ENCODE peak calls at places on chromosomes 12 and 14, in six cellular contexts. One of them, this sample, is unnamed.

GRCh38 chr14:39374846-39375245 is 57.4 kb downstream of the FBXO33 start:
- DNase-seq in A549: no peak
- DNase-seq in CD4-positive, alpha-beta T cell: no peak
- DNase-seq in neural crest cell: no peak
- DNase-seq in GM20000: no peak
- DNase-seq in heart left ventricle: no peak
- DNase-seq in this sample: no peak

GRCh38 chr14:20606190-20606901 is 15.2 kb upstream of the RNASE12 start:
- DNase-seq in GM20000: peak
- DNase-seq in neural crest cell: no peak
- DNase-seq in CD4-positive, alpha-beta T cell: no peak
- DNase-seq in A549: peak
- DNase-seq in heart left ventricle: peak
- DNase-seq in this sample: no peak

GRCh38 chr14:26204362-26204953 is 393.4 kb downstream of the NOVA1 start:
- DNase-seq in A549: no peak
- DNase-seq in GM20000: no peak
- DNase-seq in neural crest cell: peak
- DNase-seq in heart left ventricle: no peak
- DNase-seq in CD4-positive, alpha-beta T cell: no peak
- DNase-seq in this sample: no peak

GRCh38 chr12:47141459-47141858 is 61.7 kb upstream of the AMIGO2 start:
- DNase-seq in heart left ventricle: no peak
- DNase-seq in A549: no peak
- DNase-seq in GM20000: no peak
- DNase-seq in CD4-positive, alpha-beta T cell: no peak
- DNase-seq in neural crest cell: no peak
- DNase-seq in this sample: no peak

GRCh38 chr12:133080619-133081407 is at the start of gene ZNF140:
- DNase-seq in neural crest cell: no peak
- DNase-seq in CD4-positive, alpha-beta T cell: peak
- DNase-seq in GM20000: peak
- DNase-seq in heart left ventricle: peak
- DNase-seq in A549: peak
- DNase-seq in this sample: peak

GRCh38 chr12:46459881-46460545 is 87.4 kb upstream of the SLC38A2 start:
- DNase-seq in A549: no peak
- DNase-seq in CD4-positive, alpha-beta T cell: peak
- DNase-seq in neural crest cell: no peak
- DNase-seq in heart left ventricle: no peak
- DNase-seq in GM20000: no peak
- DNase-seq in this sample: no peak

GRCh38 chr12:17239874-17240273 is 633.9 kb upstream of the LMO3 start:
- DNase-seq in GM20000: no peak
- DNase-seq in CD4-positive, alpha-beta T cell: no peak
- DNase-seq in heart left ventricle: no peak
- DNase-seq in neural crest cell: no peak
- DNase-seq in A549: no peak
- DNase-seq in this sample: no peak

GRCh38 chr14:29028973-29029582 is 262.5 kb downstream of the FOXG1 start:
- DNase-seq in CD4-positive, alpha-beta T cell: no peak
- DNase-seq in neural crest cell: no peak
- DNase-seq in heart left ventricle: no peak
- DNase-seq in GM20000: no peak
- DNase-seq in A549: peak
- DNase-seq in this sample: no peak

GRCh38 chr14:22979748-22980392 is 2.5 kb downstream of the AJUBA start:
- DNase-seq in heart left ventricle: no peak
- DNase-seq in A549: peak
- DNase-seq in CD4-positive, alpha-beta T cell: no peak
- DNase-seq in neural crest cell: no peak
- DNase-seq in GM20000: no peak
- DNase-seq in this sample: no peak

GRCh38 chr14:95885866-95886265 is 9.2 kb downstream of the TUNAR start:
- DNase-seq in A549: no peak
- DNase-seq in heart left ventricle: no peak
- DNase-seq in neural crest cell: no peak
- DNase-seq in GM20000: no peak
- DNase-seq in CD4-positive, alpha-beta T cell: no peak
- DNase-seq in this sample: no peak

GRCh38 chr12:76706761-76707160 is 57.2 kb upstream of the ZDHHC17 start:
- DNase-seq in neural crest cell: no peak
- DNase-seq in heart left ventricle: no peak
- DNase-seq in A549: no peak
- DNase-seq in CD4-positive, alpha-beta T cell: no peak
- DNase-seq in GM20000: no peak
- DNase-seq in this sample: no peak

GRCh38 chr14:75437201-75438143 is 9.7 kb downstream of the JDP2 start:
- DNase-seq in neural crest cell: no peak
- DNase-seq in heart left ventricle: no peak
- DNase-seq in A549: no peak
- DNase-seq in GM20000: no peak
- DNase-seq in CD4-positive, alpha-beta T cell: no peak
- DNase-seq in this sample: no peak

GRCh38 chr12:130169256-130169655 is 7.0 kb downstream of the FZD10 start:
- DNase-seq in GM20000: no peak
- DNase-seq in neural crest cell: no peak
- DNase-seq in A549: no peak
- DNase-seq in heart left ventricle: no peak
- DNase-seq in CD4-positive, alpha-beta T cell: no peak
- DNase-seq in this sample: no peak

GRCh38 chr12:6832125-6832524 is 3.9 kb downstream of the P3H3 start:
- DNase-seq in GM20000: no peak
- DNase-seq in CD4-positive, alpha-beta T cell: no peak
- DNase-seq in A549: no peak
- DNase-seq in heart left ventricle: peak
- DNase-seq in neural crest cell: no peak
- DNase-seq in this sample: no peak

GRCh38 chr14:23356036-23356435 is 3.3 kb upstream of the SLC22A17 start:
- DNase-seq in CD4-positive, alpha-beta T cell: no peak
- DNase-seq in GM20000: no peak
- DNase-seq in A549: no peak
- DNase-seq in heart left ventricle: no peak
- DNase-seq in neural crest cell: no peak
- DNase-seq in this sample: no peak

GRCh38 chr12:26195250-26195640 is at the start of gene SSPN:
- DNase-seq in GM20000: peak
- DNase-seq in neural crest cell: peak
- DNase-seq in heart left ventricle: peak
- DNase-seq in A549: peak
- DNase-seq in CD4-positive, alpha-beta T cell: no peak
- DNase-seq in this sample: no peak

GRCh38 chr12:153080-153746 is 60.7 kb downstream of the SLC6A12 start:
- DNase-seq in GM20000: peak
- DNase-seq in CD4-positive, alpha-beta T cell: peak
- DNase-seq in heart left ventricle: no peak
- DNase-seq in neural crest cell: peak
- DNase-seq in A549: peak
- DNase-seq in this sample: peak

GRCh38 chr14:101235042-101235871 is 326.0 kb upstream of the DIO3 start:
- DNase-seq in CD4-positive, alpha-beta T cell: no peak
- DNase-seq in neural crest cell: peak
- DNase-seq in GM20000: peak
- DNase-seq in heart left ventricle: no peak
- DNase-seq in A549: peak
- DNase-seq in this sample: no peak

GRCh38 chr12:25301798-25302197 is 51.1 kb upstream of the KRAS start:
- DNase-seq in GM20000: no peak
- DNase-seq in heart left ventricle: no peak
- DNase-seq in CD4-positive, alpha-beta T cell: no peak
- DNase-seq in neural crest cell: no peak
- DNase-seq in A549: no peak
- DNase-seq in this sample: no peak

GRCh38 chr14:49249022-49249421 is 337.2 kb downstream of the RPS29 start:
- DNase-seq in heart left ventricle: no peak
- DNase-seq in A549: no peak
- DNase-seq in neural crest cell: no peak
- DNase-seq in CD4-positive, alpha-beta T cell: no peak
- DNase-seq in GM20000: no peak
- DNase-seq in this sample: no peak

GRCh38 chr14:104741803-104742251 is 11.1 kb upstream of the SIVA1 start:
- DNase-seq in heart left ventricle: peak
- DNase-seq in A549: no peak
- DNase-seq in GM20000: no peak
- DNase-seq in neural crest cell: no peak
- DNase-seq in CD4-positive, alpha-beta T cell: no peak
- DNase-seq in this sample: no peak

GRCh38 chr12:65859519-65859918 is 35.2 kb downstream of the HMGA2 start:
- DNase-seq in neural crest cell: no peak
- DNase-seq in heart left ventricle: no peak
- DNase-seq in A549: no peak
- DNase-seq in CD4-positive, alpha-beta T cell: no peak
- DNase-seq in GM20000: no peak
- DNase-seq in this sample: no peak

GRCh38 chr12:57984629-57985151 is 43.3 kb downstream of the ATP23 start:
- DNase-seq in A549: no peak
- DNase-seq in heart left ventricle: no peak
- DNase-seq in GM20000: no peak
- DNase-seq in neural crest cell: no peak
- DNase-seq in CD4-positive, alpha-beta T cell: no peak
- DNase-seq in this sample: no peak

DNA sequence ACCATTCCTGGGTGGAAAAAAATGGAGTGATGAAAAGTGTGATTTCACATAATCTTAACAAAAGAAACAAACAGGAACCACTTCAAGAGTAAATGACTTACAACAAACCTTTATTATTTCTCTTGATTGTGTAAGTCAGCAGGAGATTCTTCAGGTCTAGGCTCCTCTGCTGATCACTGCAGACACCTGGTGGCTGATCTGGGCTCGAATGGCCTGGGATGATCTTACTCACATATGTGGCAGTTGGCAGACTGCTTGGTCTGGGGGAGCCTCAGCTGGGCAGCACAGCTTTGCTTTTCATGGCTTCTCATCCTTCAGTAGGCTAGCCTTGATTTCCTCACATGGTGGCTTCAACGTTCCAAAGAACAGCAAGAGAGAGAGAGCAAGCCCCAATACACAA is 215.4 kb upstream of the PRICKLE1 start:
- DNase-seq in GM20000: no peak
- DNase-seq in heart left ventricle: no peak
- DNase-seq in CD4-positive, alpha-beta T cell: no peak
- DNase-seq in neural crest cell: no peak
- DNase-seq in A549: no peak
- DNase-seq in this sample: no peak
- TF ChIP-seq CTCF in GM20000: no peak
- TF ChIP-seq CTCF in heart left ventricle: no peak
- TF ChIP-seq CTCF in CD4-positive, alpha-beta T cell: no peak
- TF ChIP-seq CTCF in neural crest cell: no peak
- TF ChIP-seq CTCF in A549: no peak
- TF ChIP-seq CTCF in this sample: no peak

GRCh38 chr14:35337557-35338255 is 45.5 kb downstream of the PSMA6 start:
- DNase-seq in GM20000: no peak
- DNase-seq in A549: peak
- DNase-seq in heart left ventricle: no peak
- DNase-seq in CD4-positive, alpha-beta T cell: no peak
- DNase-seq in neural crest cell: no peak
- DNase-seq in this sample: no peak
- TF ChIP-seq CTCF in GM20000: no peak
- TF ChIP-seq CTCF in A549: no peak
- TF ChIP-seq CTCF in heart left ventricle: no peak
- TF ChIP-seq CTCF in CD4-positive, alpha-beta T cell: no peak
- TF ChIP-seq CTCF in neural crest cell: no peak
- TF ChIP-seq CTCF in this sample: no peak

DNA sequence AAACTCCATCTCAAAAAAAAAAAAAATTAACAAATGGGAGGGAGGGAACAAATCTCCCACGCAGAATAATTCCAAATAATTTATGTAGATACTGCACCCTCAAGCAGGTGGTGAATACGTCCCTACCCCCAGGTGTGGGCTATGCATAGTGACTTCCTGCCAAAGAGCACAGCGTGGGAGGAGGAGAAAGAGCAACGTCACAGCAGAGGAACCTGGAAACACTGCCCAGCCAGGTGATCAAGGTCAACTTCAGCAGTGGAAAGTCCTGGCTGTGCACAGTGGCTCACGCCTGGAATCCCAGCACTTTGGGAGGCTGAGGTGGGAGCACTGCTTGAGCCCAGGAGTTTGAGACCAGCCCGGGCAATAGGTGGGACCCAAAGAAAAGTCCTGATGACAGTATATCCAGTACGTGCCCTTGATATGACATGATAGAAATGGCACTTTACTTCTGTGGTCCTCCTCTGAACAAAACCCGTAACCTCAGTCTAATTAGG is 9.5 kb downstream of the CINP start:
- DNase-seq in A549: no peak
- DNase-seq in CD4-positive, alpha-beta T cell: no peak
- DNase-seq in heart left ventricle: no peak
- DNase-seq in neural crest cell: no peak
- DNase-seq in GM20000: no peak
- DNase-seq in this sample: no peak
- TF ChIP-seq CTCF in A549: no peak
- TF ChIP-seq CTCF in CD4-positive, alpha-beta T cell: no peak
- TF ChIP-seq CTCF in heart left ventricle: no peak
- TF ChIP-seq CTCF in neural crest cell: no peak
- TF ChIP-seq CTCF in GM20000: no peak
- TF ChIP-seq CTCF in this sample: no peak

DNA sequence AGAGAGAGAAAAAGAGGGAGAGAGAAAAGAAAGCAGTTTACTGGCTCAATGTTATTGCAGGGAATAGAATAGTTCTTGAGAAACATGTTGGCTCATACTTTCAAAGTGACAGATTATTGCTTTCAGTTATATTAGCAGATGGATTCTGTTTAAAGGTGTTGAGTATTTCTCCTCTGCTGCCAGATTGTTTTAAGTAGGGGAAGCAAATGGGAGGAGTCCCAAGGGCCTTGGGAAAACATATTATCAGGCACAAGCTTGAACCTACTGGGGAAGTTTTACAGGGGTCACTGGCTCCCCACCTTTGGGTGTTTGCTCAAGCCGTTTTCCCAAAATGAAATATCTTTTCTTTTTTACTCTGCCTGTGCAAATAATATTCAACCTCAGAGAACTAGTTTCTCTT is 203.8 kb upstream of the SRRM4 start:
- DNase-seq in heart left ventricle: no peak
- DNase-seq in GM20000: no peak
- DNase-seq in CD4-positive, alpha-beta T cell: no peak
- DNase-seq in neural crest cell: no peak
- DNase-seq in A549: no peak
- DNase-seq in this sample: no peak
- TF ChIP-seq CTCF in heart left ventricle: no peak
- TF ChIP-seq CTCF in GM20000: no peak
- TF ChIP-seq CTCF in CD4-positive, alpha-beta T cell: no peak
- TF ChIP-seq CTCF in neural crest cell: no peak
- TF ChIP-seq CTCF in A549: no peak
- TF ChIP-seq CTCF in this sample: no peak

This sample was measured in D721Med.